ENCODE peak calls at places on chromosomes 6 and 20, in five cellular contexts. B, Q, J, C and L are unnamed samples. For H3K4me1 and H3K27me3, the result is how much of the 10 kb centered on the place peaks cover.

GRCh38 chr6:166584813-166585429 is 1.6 kb downstream of the RAMACL start:
- DNase-seq in C (no peak), B (no peak), J (peak), Q (no peak), L (no peak)

GRCh38 chr20:53609501-53610445 is 16.1 kb upstream of the ZNF217 start:
- DNase-seq in B (peak), J (peak), C (peak), Q (peak), L (no peak)

GRCh38 chr6:40299666-40300065 is 287.5 kb downstream of the LRFN2 start:
- DNase-seq in Q (no peak), B (no peak), C (no peak), J (no peak), L (no peak)

GRCh38 chr6:41042656-41043055 is 389 bp downstream of the TSPO2 start:
- DNase-seq in J (no peak), C (no peak), Q (no peak), B (no peak), L (no peak)

GRCh38 chr6:170529839-170530520 is 23.1 kb downstream of the PSMB1 start:
- DNase-seq in Q (peak), C (peak), J (peak), B (peak), L (no peak)

GRCh38 chr20:34951652-34952051 is 4.0 kb downstream of the GSS start:
- DNase-seq in B (no peak), Q (no peak), C (no peak), J (no peak), L (no peak)

GRCh38 chr6:15322781-15323536 is 77.1 kb downstream of the JARID2 start:
- DNase-seq in C (no peak), B (no peak), Q (peak), J (peak), L (peak)

GRCh38 chr6:11229267-11230043 is 3.0 kb downstream of the NEDD9 start:
- DNase-seq in B (no peak), C (no peak), Q (peak), J (no peak), L (no peak)

GRCh38 chr6:12890171-12890790 is 173.7 kb downstream of the PHACTR1 start:
- DNase-seq in J (no peak), C (no peak), Q (no peak), B (no peak), L (no peak)

GRCh38 chr6:102488729-102489128 is 1095.2 kb downstream of the GRIK2 start:
- DNase-seq in C (no peak), J (no peak), Q (peak), B (no peak), L (no peak)

GRCh38 chr6:121439456-121440250 is 4.2 kb downstream of the GJA1 start:
- DNase-seq in C (no peak), Q (peak), J (no peak), B (no peak), L (no peak)

GRCh38 chr6:121443953-121444590 is 8.6 kb downstream of the GJA1 start:
- DNase-seq in B (no peak), J (no peak), Q (peak), C (no peak), L (no peak)

GRCh38 chr6:121441477-121441876 is 6.0 kb downstream of the GJA1 start:
- DNase-seq in B (no peak), J (no peak), Q (no peak), C (no peak), L (no peak)

GRCh38 chr6:121437861-121438651 is 2.6 kb downstream of the GJA1 start:
- DNase-seq in J (peak), Q (peak), B (no peak), C (peak), L (peak)

DNA sequence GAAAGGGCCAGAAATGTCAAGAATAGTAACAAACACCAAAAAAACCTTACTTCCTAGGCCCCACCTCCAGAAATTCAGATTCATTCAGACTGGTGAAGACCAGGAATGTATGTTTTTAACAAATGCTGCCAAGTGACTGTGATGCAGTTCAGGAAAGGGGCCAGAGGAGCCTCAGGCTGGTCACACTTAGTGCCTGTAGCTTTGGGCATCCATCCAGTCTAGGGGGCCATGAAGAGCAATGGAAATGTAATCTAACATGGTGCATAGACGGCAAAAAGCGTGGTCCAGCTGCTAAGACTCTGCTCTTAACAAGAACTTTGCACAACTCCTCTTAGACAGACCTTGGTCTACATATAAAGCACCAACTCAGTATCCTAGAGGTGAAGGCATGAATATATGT is 7.1 kb downstream of the GJA1 start:
- DNase-seq in Q (peak), B (no peak), C (no peak), J (no peak), L (no peak)
- H3K4me1 ChIP-seq in Q (under half), B (under half), C (under half), J (under half), L (half or more)

GRCh38 chr20:36310215-36310981 is 4.3 kb downstream of the DLGAP4 start:
- DNase-seq in C (no peak), Q (no peak), B (no peak), J (no peak), L (no peak)
- H3K27me3 ChIP-seq in C (under half), Q (under half), B (half or more), J (half or more), L (half or more)

GRCh38 chr20:48721324-48722001 is 106.3 kb downstream of the PREX1 start:
- DNase-seq in C (no peak), B (no peak), J (no peak), Q (no peak), L (no peak)
- H3K27ac ChIP-seq in C (peak), B (peak), J (no peak), Q (no peak), L (no peak)

DNA sequence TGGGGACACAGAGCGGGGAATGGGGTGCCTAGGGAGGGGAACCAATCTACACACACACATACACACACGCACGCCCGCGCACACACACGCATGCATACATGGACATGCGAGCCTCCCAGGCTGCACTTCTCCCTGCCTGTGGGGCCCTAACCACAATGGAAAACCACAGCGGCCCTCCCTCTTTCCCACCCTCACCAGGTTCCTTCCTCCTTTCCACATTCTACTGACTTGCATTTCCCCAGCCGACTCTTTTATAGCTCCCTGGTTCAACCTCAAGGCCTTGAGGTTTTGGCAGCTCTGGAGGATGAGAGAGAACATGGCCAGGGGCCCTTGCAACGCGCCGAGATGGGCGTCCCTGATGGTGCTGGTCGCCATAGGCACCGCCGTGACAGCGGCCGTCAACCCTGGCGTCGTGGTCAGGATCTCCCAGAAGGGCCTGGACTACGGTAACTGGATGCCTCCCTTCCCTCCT is at the start of gene BPI:
- DNase-seq in C (peak), J (no peak), Q (peak), B (peak), L (no peak)
- H3K4me1 ChIP-seq in C (under half), J (under half), Q (under half), B (under half), L (under half)

GRCh38 chr20:58753929-58754551 is 61.4 kb downstream of the NPEPL1 start:
- DNase-seq in J (no peak), C (no peak), B (no peak), Q (no peak), L (no peak)
- H3K27me3 ChIP-seq in J (under half), C (under half), B (under half), Q (under half), L (under half)

DNA sequence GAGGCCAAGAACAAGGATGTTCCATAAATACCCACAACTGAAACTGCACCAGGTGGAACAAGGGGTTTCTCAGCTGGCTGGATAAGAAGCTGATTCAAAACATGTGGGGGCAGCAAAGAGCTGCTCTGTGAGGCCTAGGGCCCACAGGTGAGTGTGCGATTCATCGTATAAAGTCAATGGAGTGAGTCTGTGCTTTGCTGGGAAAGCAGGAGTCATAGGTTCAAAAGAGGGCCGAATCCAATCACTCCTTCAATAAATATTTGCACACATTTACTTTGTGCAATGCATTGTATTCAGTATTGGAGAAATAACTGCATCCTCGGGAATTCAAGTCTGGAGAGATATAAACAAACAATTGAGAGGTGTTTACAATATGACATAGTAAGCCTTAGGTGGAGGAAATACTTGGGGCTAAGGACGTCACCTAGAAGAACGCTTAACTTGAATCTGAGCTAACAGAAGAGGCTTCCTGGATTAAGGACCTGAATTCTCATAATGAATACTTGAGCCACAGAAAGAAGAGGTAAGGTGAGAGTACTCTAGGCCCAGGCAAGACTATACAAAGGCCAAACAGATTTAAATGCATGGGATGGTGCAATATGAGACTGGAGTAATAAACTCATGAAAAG is 83.7 kb upstream of the TMEM30A start:
- DNase-seq in B (no peak), Q (peak), J (peak), C (peak), L (peak)
- H3K27ac ChIP-seq in B (peak), Q (no peak), J (no peak), C (no peak), L (no peak)

GRCh38 chr20:19778404-19778803 is 20.3 kb downstream of the RIN2 start:
- DNase-seq in B (no peak), Q (no peak), C (no peak), J (no peak), L (no peak)
- H3K4me1 ChIP-seq in B (half or more), Q (under half), C (under half), J (under half), L (under half)

GRCh38 chr20:6053776-6054688 is at the start of gene LRRN4:
- DNase-seq in B (no peak), Q (peak), C (no peak), J (peak), L (peak)
- H3K27me3 ChIP-seq in B (under half), Q (under half), C (under half), J (under half), L (under half)